ENCODE peak calls at places on chromosomes 12 and 14, in ten cellular contexts. B is glutamatergic neuron; N is WERI-Rb-1; K is ascending aorta; X is GM13977; R is AG10803; H is hepatocyte; O is CD8-positive, alpha-beta T cell; I is kidney epithelial cell; P is choroid plexus epithelial cell. M is an unnamed sample.

GRCh38 chr14:24613747-24614146 is 4.3 kb upstream of the GZMH start:
- DNase-seq in B (no peak), N (no peak), K (no peak), X (no peak), R (no peak), H (no peak), O (no peak), I (no peak), P (no peak), M (no peak)

GRCh38 chr14:84825481-84825880 is 704.5 kb upstream of the FLRT2 start:
- DNase-seq in B (no peak), N (no peak), K (no peak), X (no peak), R (peak), H (no peak), O (no peak), I (peak), P (peak), M (no peak)

GRCh38 chr14:99190696-99191662 is 81.0 kb downstream of the BCL11B start:
- DNase-seq in B (no peak), N (no peak), K (no peak), X (no peak), R (no peak), H (no peak), O (no peak), I (no peak), P (no peak), M (no peak)

GRCh38 chr12:45331552-45331951 is 115.7 kb downstream of the ANO6 start:
- DNase-seq in B (no peak), N (no peak), K (no peak), X (no peak), R (no peak), H (no peak), O (no peak), I (no peak), P (no peak), M (no peak)

GRCh38 chr12:115946092-115946491 is 331.4 kb downstream of the MED13L start:
- DNase-seq in B (no peak), N (no peak), K (no peak), X (no peak), R (no peak), H (no peak), O (no peak), I (no peak), P (no peak), M (no peak)

GRCh38 chr14:101823511-101824120 is 62.1 kb downstream of the PPP2R5C start:
- DNase-seq in B (no peak), N (no peak), K (no peak), X (peak), R (no peak), H (no peak), O (peak), I (no peak), P (no peak), M (peak)

GRCh38 chr14:24378981-24379906 is 11.3 kb downstream of the NFATC4 start:
- DNase-seq in B (no peak), N (no peak), K (no peak), X (no peak), R (no peak), H (no peak), O (no peak), I (no peak), P (no peak), M (no peak)

GRCh38 chr12:1529862-1530591 is 64.4 kb downstream of the FBXL14 start:
- DNase-seq in B (peak), N (peak), K (no peak), X (peak), R (peak), H (peak), O (no peak), I (no peak), P (no peak), M (no peak)

GRCh38 chr12:112418596-112419268 is at the start of gene PTPN11:
- DNase-seq in B (peak), N (peak), K (peak), X (peak), R (peak), H (peak), O (peak), I (no peak), P (peak), M (peak)

GRCh38 chr12:102481705-102482104 is 1.3 kb upstream of the IGF1 start:
- DNase-seq in B (no peak), N (no peak), K (no peak), X (no peak), R (no peak), H (no peak), O (no peak), I (no peak), P (no peak), M (no peak)

GRCh38 chr12:2168808-2169207 is 116.0 kb downstream of the CACNA1C start:
- DNase-seq in B (no peak), N (no peak), K (no peak), X (no peak), R (no peak), H (peak), O (no peak), I (peak), P (peak), M (no peak)

GRCh38 chr12:116295327-116296263 is 18.1 kb upstream of the MED13L start:
- DNase-seq in B (no peak), N (no peak), K (no peak), X (no peak), R (peak), H (peak), O (no peak), I (no peak), P (peak), M (no peak)

GRCh38 chr12:22173154-22173553 is 127.1 kb downstream of the CMAS start:
- DNase-seq in B (no peak), N (no peak), K (no peak), X (no peak), R (no peak), H (no peak), O (no peak), I (no peak), P (no peak), M (no peak)
- TF ChIP-seq CTCF in B (no peak), N (no peak), K (no peak), X (peak), R (no peak), H (no peak), O (no peak), I (no peak), P (no peak), M (no peak)

DNA sequence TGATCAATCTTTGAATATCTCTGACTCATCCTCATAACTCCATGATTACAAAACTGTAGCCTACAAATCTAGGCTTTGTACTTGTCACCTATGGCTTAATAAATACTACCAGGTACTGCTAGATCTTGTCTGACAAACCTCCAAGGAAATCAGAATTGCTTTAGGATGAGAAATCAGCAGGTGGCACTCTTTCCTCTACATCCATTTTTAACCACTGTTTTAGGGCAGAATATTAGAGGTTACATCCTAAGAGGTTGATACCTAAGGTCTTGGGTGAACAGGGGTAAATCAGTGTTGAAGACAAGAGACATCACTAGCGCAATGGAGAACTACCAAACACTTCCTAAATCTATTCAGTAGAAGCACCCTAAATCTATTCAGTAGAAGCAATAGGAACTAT is 63.1 kb upstream of the SOX5 start:
- DNase-seq in B (no peak), N (no peak), K (no peak), X (no peak), R (no peak), H (peak), O (no peak), I (no peak), P (peak), M (no peak)
- TF ChIP-seq CTCF in B (no peak), N (peak), K (no peak), X (peak), R (no peak), H (peak), O (no peak), I (peak), P (peak), M (no peak)

DNA sequence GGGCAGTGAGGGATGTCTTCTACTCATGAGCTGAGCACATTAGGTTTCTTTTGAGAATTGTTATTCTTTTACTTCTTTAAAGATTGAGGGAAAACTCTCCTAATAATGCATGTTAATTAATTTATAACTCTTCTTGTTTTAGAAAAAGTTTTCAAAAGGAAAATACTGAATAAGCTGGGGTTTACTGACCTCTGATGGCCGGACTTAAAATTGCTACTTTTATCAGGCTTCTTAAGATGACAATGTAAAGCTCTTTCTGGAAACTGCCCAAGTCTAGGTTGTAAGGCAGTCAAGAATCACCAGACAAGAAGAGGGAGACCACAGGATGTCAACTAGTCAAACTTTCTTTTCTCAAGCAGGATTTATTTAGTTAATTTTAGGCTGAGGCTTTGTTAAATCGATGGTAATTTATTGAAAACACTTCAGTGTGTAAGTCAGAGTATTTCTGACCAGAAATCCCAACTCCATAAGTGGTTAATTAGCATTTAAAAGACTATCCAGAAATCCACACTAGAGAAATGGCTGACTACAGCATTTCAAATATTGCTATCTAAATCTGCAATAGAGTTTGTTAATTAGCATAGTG is 82.1 kb downstream of the AVPR1A start:
- DNase-seq in B (no peak), N (no peak), K (no peak), X (peak), R (peak), H (peak), O (no peak), I (no peak), P (peak), M (no peak)
- TF ChIP-seq CTCF in B (peak), N (peak), K (peak), X (peak), R (peak), H (peak), O (no peak), I (peak), P (peak), M (no peak)

GRCh38 chr14:45819107-45819506 is 566.1 kb upstream of the MIS18BP1 start:
- DNase-seq in B (no peak), N (no peak), K (no peak), X (no peak), R (no peak), H (no peak), O (no peak), I (no peak), P (no peak), M (no peak)
- TF ChIP-seq CTCF in B (no peak), N (no peak), K (no peak), X (no peak), R (no peak), H (no peak), O (no peak), I (no peak), P (no peak), M (no peak)

DNA sequence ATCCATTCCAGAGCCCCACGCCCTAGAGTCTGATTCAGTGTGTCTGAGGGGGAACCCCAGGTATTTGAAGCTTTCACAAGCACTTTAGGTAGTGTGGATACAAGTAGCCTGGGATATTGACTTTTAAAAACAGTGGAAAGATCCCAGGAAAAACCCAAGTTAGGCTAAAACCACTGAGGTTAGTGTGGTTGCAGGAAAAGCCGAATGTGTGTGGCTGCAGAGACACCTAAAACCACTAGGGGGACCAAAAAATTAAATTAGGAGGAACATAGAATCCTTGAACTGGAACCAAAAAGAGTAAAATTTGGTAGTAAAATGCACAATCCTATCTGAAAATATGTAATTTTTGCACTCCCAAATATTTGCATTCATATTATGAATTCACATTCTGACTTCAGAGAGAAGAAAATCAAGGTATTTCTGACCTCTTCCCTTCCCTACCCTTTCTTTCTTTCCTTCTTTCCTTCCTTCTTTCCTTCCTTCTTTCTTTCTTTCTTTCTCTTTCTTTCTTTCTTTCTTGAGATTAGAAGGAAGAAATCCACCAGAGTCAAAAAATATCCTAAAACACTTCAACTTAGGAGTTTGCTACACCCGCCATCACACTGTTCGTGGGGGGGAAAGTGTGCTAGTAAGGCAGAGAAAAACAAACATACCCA is 37.8 kb downstream of the SLCO1A2 start:
- DNase-seq in B (no peak), N (no peak), K (no peak), X (peak), R (peak), H (peak), O (no peak), I (no peak), P (peak), M (no peak)
- TF ChIP-seq CTCF in B (peak), N (peak), K (peak), X (peak), R (peak), H (peak), O (peak), I (peak), P (peak), M (peak)

GRCh38 chr12:120686690-120687569 is at the start of gene MLEC:
- DNase-seq in B (peak), N (peak), K (peak), X (peak), R (peak), H (peak), O (peak), I (peak), P (peak), M (peak)
- TF ChIP-seq CTCF in B (no peak), N (no peak), K (peak), X (peak), R (no peak), H (peak), O (no peak), I (peak), P (no peak), M (no peak)

GRCh38 chr12:60644076-60644475 is 1048.2 kb downstream of the SLC16A7 start:
- DNase-seq in B (no peak), N (no peak), K (no peak), X (no peak), R (no peak), H (no peak), O (no peak), I (no peak), P (no peak), M (no peak)
- TF ChIP-seq CTCF in B (no peak), N (no peak), K (no peak), X (no peak), R (no peak), H (no peak), O (no peak), I (no peak), P (no peak), M (no peak)

GRCh38 chr12:132342828-132343227 is 13.4 kb upstream of the GALNT9 start:
- DNase-seq in B (no peak), N (no peak), K (no peak), X (no peak), R (no peak), H (no peak), O (no peak), I (no peak), P (no peak), M (no peak)

GRCh38 chr12:132344601-132345000 is 15.2 kb upstream of the GALNT9 start:
- DNase-seq in B (no peak), N (no peak), K (no peak), X (no peak), R (no peak), H (no peak), O (no peak), I (no peak), P (no peak), M (no peak)

GRCh38 chr12:132345126-132345525 is 15.7 kb upstream of the GALNT9 start:
- DNase-seq in B (no peak), N (no peak), K (no peak), X (no peak), R (no peak), H (no peak), O (no peak), I (no peak), P (no peak), M (no peak)

GRCh38 chr12:132343294-132343972 is 14.0 kb upstream of the GALNT9 start:
- DNase-seq in B (no peak), N (no peak), K (no peak), X (no peak), R (no peak), H (no peak), O (no peak), I (no peak), P (no peak), M (no peak)

DNA sequence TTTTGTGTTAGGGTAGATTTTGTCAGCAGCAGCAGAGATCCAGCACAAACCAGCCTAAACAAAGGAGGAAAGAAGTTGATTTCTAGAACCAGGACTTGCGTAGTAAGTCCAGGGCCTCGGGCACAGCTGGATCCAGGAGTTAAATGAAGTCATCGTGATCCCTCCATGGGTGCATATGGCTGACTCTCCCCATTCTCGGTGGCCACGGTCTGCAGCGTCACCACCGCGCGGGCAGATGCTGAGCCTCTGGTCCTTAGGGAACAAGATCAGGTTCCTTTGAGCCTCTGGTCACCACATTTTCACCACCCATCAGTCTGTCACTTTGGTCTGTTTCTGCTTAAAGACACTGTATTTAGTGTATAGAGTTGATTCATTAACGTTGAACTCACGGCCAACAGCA is 14.8 kb upstream of the GALNT9 start:
- DNase-seq in B (no peak), N (no peak), K (no peak), X (no peak), R (no peak), H (no peak), O (no peak), I (no peak), P (no peak), M (no peak)
- TF ChIP-seq CTCF in B (no peak), N (no peak), K (no peak), X (no peak), R (no peak), H (no peak), O (no peak), I (no peak), P (no peak), M (no peak)